ENCODE peak calls at places on chromosomes 7 and 10, in ten cellular contexts. E is A549, W is neuronal stem cell, N is mesendoderm, Z is PC-9, M is fibroblast of lung, P is IMR-90, Q is neural progenitor cell, U is PC-3, L is HCT116. K is an unnamed sample.

GRCh38 chr7:111089822-111090426 is 1.0 kb upstream of the LRRN3 start:
- DNase-seq in E (peak), W (no peak), N (peak), Z (no peak), M (peak), P (peak), Q (peak), U (peak), L (peak), K (peak)

GRCh38 chr10:61757525-61758397 is 95.0 kb downstream of the CABCOCO1 start:
- DNase-seq in E (peak), W (no peak), N (no peak), Z (no peak), M (peak), P (peak), Q (no peak), U (peak), L (no peak), K (peak)

GRCh38 chr10:53690556-53691240 is 918.1 kb upstream of the MBL2 start:
- DNase-seq in E (no peak), W (no peak), N (peak), Z (no peak), M (no peak), P (no peak), Q (no peak), U (no peak), L (no peak), K (no peak)

GRCh38 chr10:114265392-114266053 is 26.5 kb downstream of the VWA2 start:
- DNase-seq in E (no peak), W (no peak), N (no peak), Z (no peak), M (peak), P (no peak), Q (no peak), U (no peak), L (no peak), K (peak)

GRCh38 chr7:46738165-46738564 is 817.1 kb upstream of the IGFBP3 start:
- DNase-seq in E (no peak), W (no peak), N (no peak), Z (no peak), M (no peak), P (peak), Q (no peak), U (no peak), L (no peak), K (no peak)

GRCh38 chr10:86400705-86401587 is 34.4 kb upstream of the GRID1 start:
- DNase-seq in E (peak), W (no peak), N (no peak), Z (peak), M (peak), P (no peak), Q (peak), U (peak), L (peak), K (peak)

GRCh38 chr7:141992154-141992553 is 3.5 kb upstream of the MGAM start:
- DNase-seq in E (no peak), W (no peak), N (no peak), Z (no peak), M (no peak), P (no peak), Q (no peak), U (no peak), L (no peak), K (peak)

GRCh38 chr10:132554991-132555647 is 17.5 kb downstream of the INPP5A start:
- DNase-seq in E (no peak), W (no peak), N (no peak), Z (no peak), M (no peak), P (no peak), Q (no peak), U (no peak), L (no peak), K (no peak)

GRCh38 chr10:111075577-111076185 is 1.1 kb upstream of the ADRA2A start:
- DNase-seq in E (no peak), W (no peak), N (no peak), Z (no peak), M (no peak), P (no peak), Q (no peak), U (no peak), L (no peak), K (no peak)

GRCh38 chr10:118594392-118595063 is 920 bp downstream of the PRLHR start:
- DNase-seq in E (peak), W (peak), N (peak), Z (no peak), M (peak), P (peak), Q (peak), U (no peak), L (no peak), K (peak)

GRCh38 chr10:3827266-3827665 is 42.3 kb upstream of the KLF6 start:
- DNase-seq in E (no peak), W (no peak), N (no peak), Z (no peak), M (no peak), P (no peak), Q (no peak), U (no peak), L (no peak), K (no peak)

GRCh38 chr7:37421820-37422219 is 26.8 kb downstream of the ELMO1 start:
- DNase-seq in E (no peak), W (no peak), N (peak), Z (no peak), M (no peak), P (no peak), Q (no peak), U (no peak), L (no peak), K (peak)

GRCh38 chr7:30269398-30269964 is 14.9 kb upstream of the ZNRF2 start:
- DNase-seq in E (no peak), W (no peak), N (peak), Z (no peak), M (no peak), P (no peak), Q (no peak), U (no peak), L (no peak), K (no peak)

GRCh38 chr10:116742367-116743265 is at the start of gene HSPA12A:
- DNase-seq in E (peak), W (peak), N (peak), Z (peak), M (peak), P (peak), Q (peak), U (peak), L (peak), K (peak)

GRCh38 chr10:128218161-128218560 is 91.9 kb upstream of the MKI67 start:
- DNase-seq in E (no peak), W (no peak), N (no peak), Z (no peak), M (no peak), P (no peak), Q (no peak), U (no peak), L (no peak), K (no peak)

GRCh38 chr7:103071000-103071399 is 3.6 kb downstream of the FBXL13 start:
- DNase-seq in E (no peak), W (no peak), N (no peak), Z (no peak), M (no peak), P (no peak), Q (no peak), U (no peak), L (no peak), K (no peak)

GRCh38 chr10:63917363-63917762 is 396.2 kb downstream of the REEP3 start:
- DNase-seq in E (no peak), W (no peak), N (no peak), Z (no peak), M (no peak), P (no peak), Q (peak), U (no peak), L (no peak), K (no peak)

GRCh38 chr7:7257899-7258692 is 75.8 kb downstream of the C1GALT1 start:
- DNase-seq in E (no peak), W (no peak), N (no peak), Z (no peak), M (no peak), P (peak), Q (no peak), U (peak), L (no peak), K (no peak)

GRCh38 chr7:75980126-75980864 is 14.1 kb downstream of the TMEM120A start:
- DNase-seq in E (no peak), W (no peak), N (no peak), Z (no peak), M (no peak), P (no peak), Q (no peak), U (no peak), L (no peak), K (no peak)

GRCh38 chr7:130141858-130142653 is 63.1 kb downstream of the TMEM209 start:
- DNase-seq in E (no peak), W (no peak), N (no peak), Z (no peak), M (no peak), P (no peak), Q (peak), U (no peak), L (no peak), K (no peak)

GRCh38 chr10:63217120-63217605 is 84.0 kb downstream of the NRBF2 start:
- DNase-seq in E (peak), W (no peak), N (peak), Z (peak), M (peak), P (peak), Q (peak), U (peak), L (peak), K (peak)

GRCh38 chr7:82183633-82184032 is 259.9 kb downstream of the CACNA2D1 start:
- DNase-seq in E (no peak), W (no peak), N (no peak), Z (no peak), M (peak), P (peak), Q (no peak), U (peak), L (no peak), K (peak)

GRCh38 chr10:103618575-103619423 is 125.3 kb downstream of the NEURL1 start:
- DNase-seq in E (no peak), W (no peak), N (no peak), Z (no peak), M (peak), P (no peak), Q (no peak), U (no peak), L (no peak), K (peak)

GRCh38 chr10:49448924-49449323 is 53.0 kb upstream of the DRGX start:
- DNase-seq in E (no peak), W (no peak), N (no peak), Z (no peak), M (peak), P (no peak), Q (no peak), U (no peak), L (no peak), K (peak)

GRCh38 chr10:118851062-118852035 is 96.6 kb upstream of the CACUL1 start:
- DNase-seq in E (no peak), W (no peak), N (no peak), Z (no peak), M (no peak), P (no peak), Q (no peak), U (peak), L (no peak), K (peak)

GRCh38 chr7:129017933-129018538 is 36.9 kb downstream of the TNPO3 start:
- DNase-seq in E (no peak), W (no peak), N (no peak), Z (no peak), M (no peak), P (no peak), Q (no peak), U (no peak), L (no peak), K (no peak)

DNA sequence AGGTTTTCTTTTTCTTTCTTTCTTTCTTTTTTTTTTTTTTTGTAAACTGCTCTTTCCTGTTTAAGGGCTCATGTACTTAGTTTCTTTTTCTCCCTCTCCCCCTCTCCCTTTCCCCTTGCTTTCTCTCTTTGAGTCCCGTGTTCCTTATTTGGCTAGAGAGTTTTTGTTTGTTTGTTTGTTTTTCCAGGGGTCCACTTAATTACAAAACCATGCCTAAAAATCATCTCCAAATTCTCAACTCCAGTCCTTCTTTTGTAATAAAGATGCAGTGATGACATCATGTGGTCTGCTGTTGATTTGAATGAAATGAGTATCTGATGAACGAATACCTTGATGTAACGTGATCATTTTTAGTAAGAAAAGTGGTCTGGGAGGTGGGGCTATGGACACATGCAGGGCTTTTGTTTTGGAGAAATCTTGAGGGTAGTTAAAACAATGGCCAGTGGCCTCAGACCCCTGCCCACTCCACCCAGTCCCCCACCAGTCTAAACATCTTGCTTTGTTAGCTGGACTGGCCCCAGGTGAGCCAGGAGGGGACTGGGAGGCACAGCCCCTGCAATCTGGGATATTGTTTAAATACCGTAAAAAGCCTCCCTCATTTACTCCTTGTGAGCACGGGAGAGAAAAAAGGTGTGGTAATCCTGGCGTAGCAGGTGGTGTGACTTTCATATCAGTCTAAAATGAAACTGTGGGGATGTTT is 165.7 kb downstream of the LRMDA start:
- DNase-seq in E (no peak), W (no peak), N (no peak), Z (no peak), M (no peak), P (no peak), Q (peak), U (no peak), L (no peak), K (no peak)
- H3K27ac ChIP-seq in E (no peak), W (no peak), N (no peak), Z (no peak), M (no peak), P (no peak), Q (no peak), U (no peak), L (no peak), K (no peak)

DNA sequence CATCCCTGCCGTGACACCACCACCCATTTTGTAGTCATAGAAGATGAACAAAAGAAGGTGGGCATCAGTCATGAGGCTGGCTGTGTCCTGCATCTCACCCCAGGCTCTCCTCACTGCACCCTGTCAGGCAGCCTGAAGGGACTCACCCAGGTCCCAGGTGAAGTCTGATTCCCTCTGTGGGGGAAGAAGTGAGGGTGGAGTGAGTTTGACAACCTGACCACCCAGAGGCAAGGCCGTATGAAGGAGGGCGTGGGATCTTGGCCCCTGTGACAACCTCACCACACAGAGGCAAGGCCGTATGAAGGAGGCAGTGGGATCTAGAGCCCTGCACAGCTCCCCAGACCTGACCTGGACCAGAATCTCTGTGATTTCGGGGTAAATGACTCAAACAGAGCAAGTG is 152.5 kb downstream of the DIP2C start:
- DNase-seq in E (no peak), W (no peak), N (no peak), Z (no peak), M (no peak), P (no peak), Q (no peak), U (no peak), L (no peak), K (no peak)
- H3K4me2 ChIP-seq in E (no peak), W (no peak), N (no peak), Z (no peak), M (no peak), P (no peak), Q (no peak), U (no peak), L (no peak), K (no peak)

GRCh38 chr7:121446526-121446925 is 50.4 kb upstream of the FAM3C start:
- DNase-seq in E (no peak), W (no peak), N (no peak), Z (no peak), M (no peak), P (no peak), Q (no peak), U (no peak), L (no peak), K (no peak)

GRCh38 chr7:121448429-121448828 is 52.3 kb upstream of the FAM3C start:
- DNase-seq in E (no peak), W (no peak), N (no peak), Z (no peak), M (no peak), P (no peak), Q (no peak), U (no peak), L (no peak), K (no peak)

GRCh38 chr7:121447939-121448338 is 51.8 kb upstream of the FAM3C start:
- DNase-seq in E (no peak), W (no peak), N (no peak), Z (no peak), M (no peak), P (no peak), Q (peak), U (no peak), L (no peak), K (no peak)

GRCh38 chr7:121449304-121449703 is 53.2 kb upstream of the FAM3C start:
- DNase-seq in E (no peak), W (no peak), N (no peak), Z (peak), M (no peak), P (no peak), Q (no peak), U (peak), L (no peak), K (no peak)

GRCh38 chr7:121447191-121447920 is 51.2 kb upstream of the FAM3C start:
- DNase-seq in E (no peak), W (no peak), N (no peak), Z (no peak), M (no peak), P (no peak), Q (no peak), U (no peak), L (no peak), K (peak)
- H3K27ac ChIP-seq in E (no peak), W (no peak), N (no peak), Z (no peak), M (no peak), P (no peak), Q (no peak), U (no peak), L (no peak), K (no peak)

GRCh38 chr10:84195044-84195830 is 900 bp downstream of the CDHR1 start:
- DNase-seq in E (no peak), W (no peak), N (no peak), Z (no peak), M (no peak), P (no peak), Q (no peak), U (no peak), L (no peak), K (no peak)

GRCh38 chr10:84193846-84194423 is 402 bp upstream of the CDHR1 start:
- DNase-seq in E (no peak), W (no peak), N (no peak), Z (no peak), M (no peak), P (no peak), Q (no peak), U (no peak), L (no peak), K (no peak)

GRCh38 chr10:84193327-84193726 is 1.0 kb upstream of the CDHR1 start:
- DNase-seq in E (no peak), W (no peak), N (no peak), Z (no peak), M (no peak), P (no peak), Q (no peak), U (no peak), L (no peak), K (no peak)

GRCh38 chr10:84196083-84196482 is 1.7 kb downstream of the CDHR1 start:
- DNase-seq in E (no peak), W (no peak), N (peak), Z (peak), M (no peak), P (no peak), Q (no peak), U (no peak), L (no peak), K (no peak)

GRCh38 chr10:84194424-84195043 is at the start of gene CDHR1:
- DNase-seq in E (no peak), W (peak), N (peak), Z (no peak), M (peak), P (no peak), Q (peak), U (no peak), L (no peak), K (peak)
- H3K4me2 ChIP-seq in E (peak), W (peak), N (peak), Z (no peak), M (no peak), P (peak), Q (peak), U (no peak), L (no peak), K (peak)

GRCh38 chr10:126955396-126955795 is 50.2 kb downstream of the DOCK1 start:
- DNase-seq in E (no peak), W (no peak), N (no peak), Z (no peak), M (no peak), P (no peak), Q (no peak), U (no peak), L (no peak), K (no peak)
- H3K27ac ChIP-seq in E (no peak), W (no peak), N (no peak), Z (no peak), M (no peak), P (no peak), Q (no peak), U (no peak), L (no peak), K (no peak)